ENCODE peak calls at places on chromosomes 12 and 14, in nine cellular contexts. One of them, this sample, is unnamed.

GRCh38 chr14:75409425-75410205 is 18.2 kb upstream of the JDP2 start:
- DNase-seq in ovary: no peak
- DNase-seq in uterus: no peak
- DNase-seq in breast epithelium: no peak
- DNase-seq in A549: no peak
- DNase-seq in K562: no peak
- DNase-seq in suprapubic skin: no peak
- DNase-seq in IMR-90: no peak
- DNase-seq in body of pancreas: no peak
- DNase-seq in this sample: no peak

GRCh38 chr12:108214486-108214885 is 85.4 kb downstream of the WSCD2 start:
- DNase-seq in A549: no peak
- DNase-seq in K562: peak
- DNase-seq in ovary: no peak
- DNase-seq in suprapubic skin: no peak
- DNase-seq in uterus: no peak
- DNase-seq in breast epithelium: no peak
- DNase-seq in IMR-90: peak
- DNase-seq in body of pancreas: peak
- DNase-seq in this sample: peak

GRCh38 chr14:68756071-68756481 is 36.8 kb downstream of the ZFP36L1 start:
- DNase-seq in ovary: no peak
- DNase-seq in breast epithelium: no peak
- DNase-seq in IMR-90: no peak
- DNase-seq in A549: no peak
- DNase-seq in suprapubic skin: no peak
- DNase-seq in body of pancreas: peak
- DNase-seq in K562: no peak
- DNase-seq in uterus: no peak
- DNase-seq in this sample: no peak

GRCh38 chr14:97311411-97311810 is 514.2 kb downstream of the VRK1 start:
- DNase-seq in breast epithelium: no peak
- DNase-seq in K562: no peak
- DNase-seq in body of pancreas: no peak
- DNase-seq in ovary: no peak
- DNase-seq in A549: no peak
- DNase-seq in suprapubic skin: no peak
- DNase-seq in IMR-90: no peak
- DNase-seq in uterus: no peak
- DNase-seq in this sample: no peak

GRCh38 chr14:78790262-78790661 is 620.1 kb downstream of the NRXN3 start:
- DNase-seq in breast epithelium: no peak
- DNase-seq in K562: no peak
- DNase-seq in uterus: no peak
- DNase-seq in suprapubic skin: no peak
- DNase-seq in body of pancreas: no peak
- DNase-seq in IMR-90: no peak
- DNase-seq in ovary: no peak
- DNase-seq in A549: peak
- DNase-seq in this sample: no peak

GRCh38 chr14:32472512-32473472 is 143.7 kb downstream of the AKAP6 start:
- DNase-seq in K562: no peak
- DNase-seq in ovary: no peak
- DNase-seq in IMR-90: peak
- DNase-seq in breast epithelium: peak
- DNase-seq in body of pancreas: peak
- DNase-seq in suprapubic skin: no peak
- DNase-seq in A549: peak
- DNase-seq in uterus: no peak
- DNase-seq in this sample: no peak

GRCh38 chr12:40054554-40055226 is 51.2 kb downstream of the SLC2A13 start:
- DNase-seq in A549: peak
- DNase-seq in K562: no peak
- DNase-seq in breast epithelium: no peak
- DNase-seq in ovary: peak
- DNase-seq in uterus: peak
- DNase-seq in IMR-90: peak
- DNase-seq in suprapubic skin: no peak
- DNase-seq in body of pancreas: peak
- DNase-seq in this sample: no peak

GRCh38 chr12:94644141-94644575 is 6.2 kb downstream of the TMCC3 start:
- DNase-seq in body of pancreas: no peak
- DNase-seq in ovary: no peak
- DNase-seq in breast epithelium: no peak
- DNase-seq in A549: no peak
- DNase-seq in K562: no peak
- DNase-seq in IMR-90: peak
- DNase-seq in suprapubic skin: no peak
- DNase-seq in uterus: no peak
- DNase-seq in this sample: no peak

GRCh38 chr12:107442593-107442992 is 243.0 kb upstream of the PWP1 start:
- DNase-seq in ovary: no peak
- DNase-seq in uterus: no peak
- DNase-seq in breast epithelium: no peak
- DNase-seq in body of pancreas: no peak
- DNase-seq in IMR-90: peak
- DNase-seq in suprapubic skin: no peak
- DNase-seq in K562: no peak
- DNase-seq in A549: no peak
- DNase-seq in this sample: no peak

GRCh38 chr14:83826838-83827237 is 1703.1 kb upstream of the FLRT2 start:
- DNase-seq in body of pancreas: no peak
- DNase-seq in suprapubic skin: no peak
- DNase-seq in breast epithelium: no peak
- DNase-seq in A549: peak
- DNase-seq in IMR-90: peak
- DNase-seq in K562: no peak
- DNase-seq in ovary: no peak
- DNase-seq in uterus: no peak
- DNase-seq in this sample: no peak

GRCh38 chr14:98345186-98345585 is 926.8 kb downstream of the BCL11B start:
- DNase-seq in uterus: no peak
- DNase-seq in breast epithelium: no peak
- DNase-seq in suprapubic skin: no peak
- DNase-seq in body of pancreas: no peak
- DNase-seq in K562: no peak
- DNase-seq in IMR-90: no peak
- DNase-seq in ovary: no peak
- DNase-seq in A549: no peak
- DNase-seq in this sample: no peak

GRCh38 chr12:33581613-33582122 is 142.0 kb upstream of the SYT10 start:
- DNase-seq in ovary: no peak
- DNase-seq in uterus: no peak
- DNase-seq in IMR-90: no peak
- DNase-seq in A549: no peak
- DNase-seq in K562: no peak
- DNase-seq in body of pancreas: no peak
- DNase-seq in breast epithelium: no peak
- DNase-seq in suprapubic skin: no peak
- DNase-seq in this sample: no peak

GRCh38 chr14:94536836-94537235 is 24.4 kb upstream of the SERPINA4 start:
- DNase-seq in uterus: no peak
- DNase-seq in A549: peak
- DNase-seq in K562: peak
- DNase-seq in IMR-90: no peak
- DNase-seq in body of pancreas: no peak
- DNase-seq in suprapubic skin: no peak
- DNase-seq in breast epithelium: no peak
- DNase-seq in ovary: no peak
- DNase-seq in this sample: no peak

GRCh38 chr12:117210266-117210918 is 20.1 kb upstream of the FBXO21 start:
- DNase-seq in breast epithelium: no peak
- DNase-seq in IMR-90: no peak
- DNase-seq in body of pancreas: no peak
- DNase-seq in uterus: no peak
- DNase-seq in A549: no peak
- DNase-seq in K562: no peak
- DNase-seq in ovary: no peak
- DNase-seq in suprapubic skin: no peak
- DNase-seq in this sample: no peak

GRCh38 chr14:26841920-26842741 is 244.3 kb upstream of the NOVA1 start:
- DNase-seq in IMR-90: peak
- DNase-seq in suprapubic skin: peak
- DNase-seq in breast epithelium: peak
- DNase-seq in body of pancreas: peak
- DNase-seq in K562: peak
- DNase-seq in A549: peak
- DNase-seq in uterus: peak
- DNase-seq in ovary: peak
- DNase-seq in this sample: no peak

GRCh38 chr12:98741615-98742265 is 96.7 kb downstream of the APAF1 start:
- DNase-seq in suprapubic skin: no peak
- DNase-seq in A549: no peak
- DNase-seq in body of pancreas: no peak
- DNase-seq in ovary: no peak
- DNase-seq in uterus: no peak
- DNase-seq in IMR-90: peak
- DNase-seq in breast epithelium: no peak
- DNase-seq in K562: peak
- DNase-seq in this sample: no peak

GRCh38 chr12:38921025-38921677 is 15.8 kb upstream of the CPNE8 start:
- DNase-seq in IMR-90: no peak
- DNase-seq in breast epithelium: peak
- DNase-seq in ovary: no peak
- DNase-seq in body of pancreas: peak
- DNase-seq in K562: peak
- DNase-seq in A549: peak
- DNase-seq in uterus: no peak
- DNase-seq in suprapubic skin: no peak
- DNase-seq in this sample: peak

GRCh38 chr14:51370758-51371386 is 130.8 kb downstream of the TMX1 start:
- DNase-seq in body of pancreas: no peak
- DNase-seq in IMR-90: no peak
- DNase-seq in breast epithelium: no peak
- DNase-seq in uterus: no peak
- DNase-seq in ovary: no peak
- DNase-seq in K562: no peak
- DNase-seq in suprapubic skin: no peak
- DNase-seq in A549: no peak
- DNase-seq in this sample: no peak

GRCh38 chr12:28191690-28192089 is 1.4 kb downstream of the CCDC91 start:
- DNase-seq in IMR-90: peak
- DNase-seq in suprapubic skin: no peak
- DNase-seq in uterus: no peak
- DNase-seq in breast epithelium: peak
- DNase-seq in ovary: no peak
- DNase-seq in A549: peak
- DNase-seq in K562: peak
- DNase-seq in body of pancreas: peak
- DNase-seq in this sample: peak

GRCh38 chr12:123126294-123127144 is 24.4 kb downstream of the PITPNM2 start:
- DNase-seq in uterus: peak
- DNase-seq in suprapubic skin: no peak
- DNase-seq in K562: peak
- DNase-seq in A549: peak
- DNase-seq in breast epithelium: no peak
- DNase-seq in body of pancreas: no peak
- DNase-seq in IMR-90: peak
- DNase-seq in ovary: peak
- DNase-seq in this sample: peak

GRCh38 chr12:14257734-14258467 is 107.6 kb upstream of the ATF7IP start:
- DNase-seq in suprapubic skin: peak
- DNase-seq in ovary: peak
- DNase-seq in IMR-90: peak
- DNase-seq in body of pancreas: peak
- DNase-seq in uterus: peak
- DNase-seq in K562: peak
- DNase-seq in A549: peak
- DNase-seq in breast epithelium: peak
- DNase-seq in this sample: peak
- TF ChIP-seq POLR2A in suprapubic skin: no peak
- TF ChIP-seq POLR2A in ovary: peak
- TF ChIP-seq POLR2A in IMR-90: no peak
- TF ChIP-seq POLR2A in body of pancreas: no peak
- TF ChIP-seq POLR2A in uterus: no peak
- TF ChIP-seq POLR2A in K562: no peak
- TF ChIP-seq POLR2A in A549: no peak
- TF ChIP-seq POLR2A in breast epithelium: peak
- TF ChIP-seq POLR2A in this sample: no peak

GRCh38 chr12:54075431-54075830 is 21.8 kb downstream of the HOXC4 start:
- DNase-seq in A549: no peak
- DNase-seq in body of pancreas: no peak
- DNase-seq in ovary: no peak
- DNase-seq in suprapubic skin: no peak
- DNase-seq in K562: no peak
- DNase-seq in IMR-90: no peak
- DNase-seq in breast epithelium: no peak
- DNase-seq in uterus: no peak
- DNase-seq in this sample: no peak
- TF ChIP-seq POLR2A in A549: no peak
- TF ChIP-seq POLR2A in body of pancreas: no peak
- TF ChIP-seq POLR2A in ovary: no peak
- TF ChIP-seq POLR2A in suprapubic skin: no peak
- TF ChIP-seq POLR2A in K562: no peak
- TF ChIP-seq POLR2A in IMR-90: no peak
- TF ChIP-seq POLR2A in breast epithelium: no peak
- TF ChIP-seq POLR2A in uterus: no peak
- TF ChIP-seq POLR2A in this sample: no peak

GRCh38 chr12:6963016-6963731 is 7.3 kb downstream of the PHB2 start:
- DNase-seq in ovary: no peak
- DNase-seq in breast epithelium: peak
- DNase-seq in A549: no peak
- DNase-seq in IMR-90: no peak
- DNase-seq in body of pancreas: peak
- DNase-seq in suprapubic skin: no peak
- DNase-seq in uterus: no peak
- DNase-seq in K562: no peak
- DNase-seq in this sample: no peak
- TF ChIP-seq POLR2A in ovary: no peak
- TF ChIP-seq POLR2A in breast epithelium: peak
- TF ChIP-seq POLR2A in A549: no peak
- TF ChIP-seq POLR2A in IMR-90: no peak
- TF ChIP-seq POLR2A in body of pancreas: peak
- TF ChIP-seq POLR2A in suprapubic skin: no peak
- TF ChIP-seq POLR2A in uterus: no peak
- TF ChIP-seq POLR2A in K562: no peak
- TF ChIP-seq POLR2A in this sample: no peak

DNA sequence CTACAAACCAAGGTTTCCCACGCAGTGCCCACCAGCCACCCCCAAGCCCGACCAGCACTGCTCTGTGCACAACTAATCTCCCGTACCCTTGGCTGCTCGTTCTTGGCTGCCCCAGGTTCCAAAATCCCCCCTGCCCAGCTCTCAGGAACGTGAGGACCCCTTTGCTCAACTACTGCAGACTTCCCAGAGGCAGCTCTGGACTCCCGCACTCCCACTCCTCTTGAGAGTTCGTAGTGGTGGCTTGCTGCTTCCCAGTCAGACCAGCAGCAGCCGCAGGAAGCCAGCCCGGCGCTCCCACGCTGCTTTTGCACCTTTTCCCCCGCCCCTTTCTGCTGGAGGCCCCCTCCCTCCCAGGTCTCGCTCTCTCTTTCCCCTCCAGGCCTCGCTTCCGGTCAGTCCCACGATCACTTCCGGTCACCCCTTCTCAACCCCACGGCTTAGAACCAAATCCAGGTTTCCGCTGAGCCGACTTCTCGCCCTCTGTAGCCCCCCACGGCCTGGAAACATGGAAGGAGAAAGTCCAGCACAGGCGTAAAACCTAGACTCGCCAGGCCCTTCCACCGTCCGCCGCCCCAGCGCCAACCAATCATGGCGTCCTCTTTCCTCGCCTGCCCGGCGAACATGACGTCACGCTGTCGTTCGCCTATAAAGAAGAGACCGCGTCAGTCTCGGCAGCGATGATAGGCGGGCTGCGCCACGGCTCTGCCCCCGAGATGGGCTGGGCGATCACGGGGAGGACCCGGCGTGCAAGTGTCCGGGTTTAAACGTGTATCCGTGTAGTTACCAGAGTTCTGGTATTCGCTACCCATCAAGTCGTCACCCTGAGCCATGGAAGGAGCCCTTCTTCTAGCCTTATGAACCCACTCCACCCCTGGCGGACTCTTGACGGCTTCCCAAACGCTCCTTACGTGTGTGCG is at the start of gene TFCP2:
- DNase-seq in ovary: peak
- DNase-seq in uterus: peak
- DNase-seq in K562: peak
- DNase-seq in IMR-90: peak
- DNase-seq in breast epithelium: peak
- DNase-seq in A549: peak
- DNase-seq in suprapubic skin: peak
- DNase-seq in body of pancreas: peak
- DNase-seq in this sample: peak
- TF ChIP-seq POLR2A in ovary: peak
- TF ChIP-seq POLR2A in uterus: peak
- TF ChIP-seq POLR2A in K562: peak
- TF ChIP-seq POLR2A in IMR-90: peak
- TF ChIP-seq POLR2A in breast epithelium: peak
- TF ChIP-seq POLR2A in A549: peak
- TF ChIP-seq POLR2A in suprapubic skin: no peak
- TF ChIP-seq POLR2A in body of pancreas: peak
- TF ChIP-seq POLR2A in this sample: peak